ENCODE peak calls at places on chromosomes 4 and X, in four cellular contexts. J is H1, L is sigmoid colon, A is SK-N-SH. C is an unnamed sample.

GRCh38 chr4:186808635-186809018 is 85.0 kb upstream of the FAT1 start:
- DNase-seq in J (no peak), L (no peak), A (no peak), C (no peak)

GRCh38 chr4:42488554-42488953 is 91.3 kb downstream of the SHISA3 start:
- DNase-seq in J (no peak), L (no peak), A (no peak), C (no peak)

GRCh38 chrX:38937400-38937799 is 136.1 kb downstream of the MID1IP1 start:
- DNase-seq in J (no peak), L (no peak), A (no peak), C (no peak)

GRCh38 chrX:124736553-124737240 is 390.3 kb downstream of the SH2D1A start:
- DNase-seq in J (peak; percentile 69), L (no peak), A (no peak), C (no peak)

GRCh38 chr4:52107336-52107735 is 56.2 kb downstream of the SPATA18 start:
- DNase-seq in J (no peak), L (no peak), A (no peak), C (no peak)

GRCh38 chr4:118997601-118998000 is 108.9 kb downstream of the SYNPO2 start:
- DNase-seq in J (no peak), L (no peak), A (no peak), C (no peak)

GRCh38 chr4:56434599-56435000 is 815 bp downstream of the PPAT start:
- DNase-seq in J (no peak), L (no peak), A (no peak), C (no peak)

GRCh38 chr4:19438228-19438627 is 813.5 kb upstream of the SLIT2 start:
- DNase-seq in J (no peak), L (no peak), A (no peak), C (no peak)

GRCh38 chr4:6825403-6825802 is 42.9 kb downstream of the KIAA0232 start:
- DNase-seq in J (no peak), L (no peak), A (no peak), C (no peak)

GRCh38 chr4:150126880-150127236 is 48.6 kb downstream of the DCLK2 start:
- DNase-seq in J (no peak), L (no peak), A (no peak), C (no peak)

GRCh38 chr4:95388911-95389310 is 159.9 kb downstream of the UNC5C start:
- DNase-seq in J (no peak), L (no peak), A (no peak), C (no peak)

GRCh38 chr4:2359591-2360390 is 58.7 kb downstream of the ZFYVE28 start:
- DNase-seq in J (no peak), L (peak; percentile 52), A (peak; percentile 9), C (no peak)

GRCh38 chrX:110944323-110944761 is 148.7 kb upstream of the CHRDL1 start:
- DNase-seq in J (peak; percentile 48), L (no peak), A (peak; percentile 76), C (peak; percentile 54)

GRCh38 chrX:112931478-112931877 is 90.8 kb upstream of the AMOT start:
- DNase-seq in J (no peak), L (no peak), A (no peak), C (no peak)

GRCh38 chrX:9626379-9626778 is 139.3 kb downstream of the GPR143 start:
- DNase-seq in J (no peak), L (no peak), A (no peak), C (no peak)

GRCh38 chr4:53378171-53378482 is 686 bp downstream of the FIP1L1 start:
- DNase-seq in J (no peak), L (no peak), A (no peak), C (no peak)

DNA sequence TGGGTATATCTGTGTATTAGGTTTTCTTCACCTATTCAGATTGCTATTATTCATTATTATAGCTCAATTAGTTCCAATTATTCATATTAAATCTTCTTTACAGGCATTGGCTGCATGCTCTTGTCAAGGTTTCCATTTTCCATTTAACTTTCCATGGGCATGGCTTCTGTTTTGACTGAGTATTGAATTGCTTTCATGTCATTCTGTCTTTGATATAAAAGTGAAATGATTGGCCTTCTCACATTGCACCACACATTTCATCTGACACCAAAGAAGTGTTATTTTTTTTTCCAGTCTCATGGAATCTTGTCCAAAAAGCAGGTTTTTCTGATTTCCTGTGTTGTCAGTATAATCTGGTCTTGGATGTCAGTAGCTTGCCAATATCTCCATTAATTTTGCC is 1244.3 kb downstream of the RAPGEF2 start:
- DNase-seq in J (no peak), L (no peak), A (no peak), C (no peak)
- TF ChIP-seq EP300 in J (no peak), L (no peak), A (no peak), C (no peak)

DNA sequence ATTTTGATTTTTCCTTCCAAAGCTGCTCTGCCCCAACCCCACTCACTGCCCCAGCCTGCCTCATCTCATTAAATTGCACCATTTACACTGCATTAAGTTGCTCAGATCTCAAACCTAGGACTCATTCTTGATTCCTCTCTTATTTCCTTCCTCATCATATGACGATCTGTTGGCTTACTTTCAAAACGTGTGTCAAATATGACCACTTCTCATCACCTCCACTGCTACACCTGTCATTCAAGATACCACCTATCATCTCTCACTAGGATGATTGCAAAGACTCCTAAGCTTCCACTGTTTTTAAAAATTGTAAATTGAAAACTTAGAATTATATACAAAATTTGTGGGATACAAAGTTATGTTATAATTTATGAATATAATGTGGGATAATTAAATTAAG is 147.1 kb downstream of the DCK start:
- DNase-seq in J (no peak), L (no peak), A (no peak), C (no peak)
- TF ChIP-seq EP300 in J (no peak), L (no peak), A (no peak), C (no peak)

GRCh38 chr4:139295317-139296299 is 5.7 kb upstream of the NAA15 start:
- DNase-seq in J (peak; percentile 99), L (peak; percentile 98), A (peak; percentile 91), C (peak; percentile 99)
- TF ChIP-seq EP300 in J (no peak), L (no peak), A (peak; percentile 24), C (no peak)

GRCh38 chr4:8010618-8011017 is 71.0 kb upstream of the AFAP1 start:
- DNase-seq in J (no peak), L (peak; percentile 78), A (peak; percentile 96), C (peak; percentile 33)
- TF ChIP-seq EP300 in J (no peak), L (no peak), A (no peak), C (no peak)